ENCODE peak calls at places on chromosomes 5 and 9, in eight cellular contexts. M is ELR; K is adrenal gland; R is CD4-positive, CD25-positive, alpha-beta regulatory T cell; Z is HTR-8/SVneo; H is HEK293T; I is stimulated activated CD4-positive, alpha-beta T cell treated with anti-CD3 and anti-CD28 coated beads, Interleukin-2, amount 100 ng/mL, for 24 hours; P is NCI-H460. G is an unnamed sample.

GRCh38 chr5:135106610-135107009 is 72.6 kb upstream of the PITX1 start:
- DNase-seq in M (peak), K (no peak), R (no peak), Z (no peak), H (no peak), I (no peak), P (no peak), G (no peak)

GRCh38 chr5:169299146-169299545 is 1.8 kb downstream of the SLIT3 start:
- DNase-seq in M (no peak), K (no peak), R (no peak), Z (no peak), H (no peak), I (no peak), P (no peak), G (no peak)

GRCh38 chr5:69046375-69046957 is 47.3 kb upstream of the SLC30A5 start:
- DNase-seq in M (peak), K (no peak), R (peak), Z (no peak), H (no peak), I (no peak), P (peak), G (no peak)

GRCh38 chr5:59126665-59127354 is 543.9 kb downstream of the RAB3C start:
- DNase-seq in M (peak), K (no peak), R (no peak), Z (no peak), H (no peak), I (no peak), P (no peak), G (no peak)

GRCh38 chr5:151139015-151139414 is 18.6 kb downstream of the ANXA6 start:
- DNase-seq in M (no peak), K (no peak), R (no peak), Z (no peak), H (no peak), I (no peak), P (no peak), G (no peak)

GRCh38 chr5:179803651-179804598 is 2.7 kb downstream of the MGAT4B start:
- DNase-seq in M (peak), K (peak), R (peak), Z (no peak), H (no peak), I (peak), P (no peak), G (no peak)

GRCh38 chr9:16985559-16986348 is 115.3 kb upstream of the BNC2 start:
- DNase-seq in M (peak), K (peak), R (no peak), Z (no peak), H (no peak), I (no peak), P (peak), G (no peak)

GRCh38 chr9:7935666-7936065 is 136.1 kb upstream of the DMAC1 start:
- DNase-seq in M (no peak), K (no peak), R (peak), Z (no peak), H (no peak), I (no peak), P (no peak), G (no peak)

GRCh38 chr9:20518735-20519134 is 103.6 kb downstream of the MLLT3 start:
- DNase-seq in M (no peak), K (no peak), R (no peak), Z (no peak), H (no peak), I (no peak), P (no peak), G (no peak)

GRCh38 chr9:109212768-109213167 is 45.7 kb upstream of the FRRS1L start:
- DNase-seq in M (no peak), K (peak), R (no peak), Z (no peak), H (no peak), I (no peak), P (no peak), G (no peak)

GRCh38 chr5:39816111-39816834 is 391.5 kb upstream of the DAB2 start:
- DNase-seq in M (no peak), K (no peak), R (no peak), Z (no peak), H (no peak), I (no peak), P (no peak), G (no peak)

GRCh38 chr5:112418412-112419049 is 546 bp downstream of the EPB41L4A start:
- DNase-seq in M (no peak), K (no peak), R (no peak), Z (no peak), H (no peak), I (no peak), P (no peak), G (no peak)

GRCh38 chr9:107888773-107889227 is 399.2 kb upstream of the KLF4 start:
- DNase-seq in M (no peak), K (no peak), R (no peak), Z (no peak), H (no peak), I (no peak), P (no peak), G (no peak)

GRCh38 chr9:137012694-137013570 is 15.1 kb downstream of the ABCA2 start:
- DNase-seq in M (no peak), K (no peak), R (no peak), Z (no peak), H (no peak), I (no peak), P (no peak), G (no peak)

GRCh38 chr5:149141224-149141956 is at the start of gene ABLIM3:
- DNase-seq in M (peak), K (peak), R (peak), Z (peak), H (peak), I (peak), P (peak), G (no peak)

GRCh38 chr5:100456615-100457014 is 78.6 kb upstream of the FAM174A start:
- DNase-seq in M (no peak), K (no peak), R (no peak), Z (no peak), H (no peak), I (no peak), P (no peak), G (no peak)

GRCh38 chr5:108373426-108373825 is 8.5 kb downstream of the FBXL17 start:
- DNase-seq in M (no peak), K (no peak), R (no peak), Z (no peak), H (no peak), I (no peak), P (no peak), G (no peak)

GRCh38 chr9:33452828-33453271 is 5.5 kb upstream of the AQP3 start:
- DNase-seq in M (peak), K (peak), R (peak), Z (peak), H (peak), I (peak), P (peak), G (no peak)

GRCh38 chr5:138178516-138179276 is at the start of the genes BRD8 and KIF20A:
- DNase-seq in M (peak), K (peak), R (peak), Z (peak), H (peak), I (peak), P (peak), G (peak)

GRCh38 chr5:95283022-95283615 is 1.8 kb downstream of the MCTP1 start:
- DNase-seq in M (no peak), K (no peak), R (no peak), Z (no peak), H (no peak), I (no peak), P (no peak), G (no peak)

GRCh38 chr5:15105799-15106393 is 234.3 kb upstream of the ANKH start:
- DNase-seq in M (peak), K (peak), R (peak), Z (peak), H (peak), I (peak), P (peak), G (peak)

GRCh38 chr9:83266618-83267543 is 203.9 kb upstream of the RASEF start:
- DNase-seq in M (peak), K (peak), R (no peak), Z (no peak), H (no peak), I (no peak), P (no peak), G (no peak)

GRCh38 chr5:130017173-130017572 is 112.9 kb downstream of the CHSY3 start:
- DNase-seq in M (no peak), K (no peak), R (no peak), Z (no peak), H (no peak), I (no peak), P (no peak), G (no peak)

GRCh38 chr9:119313846-119314245 is 55.4 kb downstream of the BRINP1 start:
- DNase-seq in M (no peak), K (no peak), R (no peak), Z (no peak), H (no peak), I (no peak), P (no peak), G (no peak)

GRCh38 chr5:139475865-139476651 is 5.3 kb downstream of the SMIM33 start:
- DNase-seq in M (no peak), K (no peak), R (no peak), Z (no peak), H (no peak), I (no peak), P (no peak), G (no peak)

GRCh38 chr5:141692919-141693848 is 11.2 kb upstream of the ARAP3 start:
- DNase-seq in M (peak), K (no peak), R (peak), Z (no peak), H (no peak), I (peak), P (no peak), G (no peak)

GRCh38 chr5:130385619-130386018 is 481.4 kb downstream of the CHSY3 start:
- DNase-seq in M (no peak), K (no peak), R (no peak), Z (no peak), H (no peak), I (no peak), P (no peak), G (no peak)

GRCh38 chr5:13325765-13326164 is 618.7 kb downstream of the DNAH5 start:
- DNase-seq in M (peak), K (no peak), R (no peak), Z (no peak), H (no peak), I (no peak), P (no peak), G (no peak)

GRCh38 chr5:138461343-138462125 is 3.7 kb upstream of the EGR1 start:
- DNase-seq in M (peak), K (peak), R (no peak), Z (no peak), H (no peak), I (no peak), P (no peak), G (no peak)

GRCh38 chr5:141039517-141039916 is 11.7 kb upstream of the PCDHB1 start:
- DNase-seq in M (no peak), K (no peak), R (no peak), Z (no peak), H (no peak), I (no peak), P (no peak), G (no peak)